ENCODE peak calls at places on chromosomes 13 and 19, in four cellular contexts. O is stimulated activated CD4-positive, alpha-beta T cell treated with anti-CD3 and anti-CD28 coated beads, Interleukin-15, amount 100 ng/mL, for 1 hour; N is AG20443; E is EL. Z is an unnamed sample.

GRCh38 chr13:65292488-65292901 is 1937.6 kb downstream of the PCDH9 start:
- DNase-seq in O (no peak), N (peak; percentile 11), E (peak; percentile 65), Z (no peak)

GRCh38 chr13:85413664-85414063 is 385.6 kb downstream of the SLITRK6 start:
- DNase-seq in O (no peak), N (no peak), E (no peak), Z (no peak)

GRCh38 chr13:76667551-76667950 is 218.7 kb downstream of the KCTD12 start:
- DNase-seq in O (no peak), N (peak; percentile 60), E (peak; percentile 25), Z (no peak)

GRCh38 chr13:98976338-98976737 is 1.5 kb downstream of the DOCK9 start:
- DNase-seq in O (no peak), N (no peak), E (peak; percentile 28), Z (no peak)

GRCh38 chr19:53961523-53962345 is 1.0 kb upstream of the CACNG8 start:
- DNase-seq in O (no peak), N (no peak), E (peak; percentile 51), Z (no peak)

GRCh38 chr13:32537580-32538233 is 888 bp downstream of the N4BP2L2 start:
- DNase-seq in O (peak; percentile 2), N (no peak), E (peak; percentile 22), Z (peak; percentile 9)

GRCh38 chr13:24068472-24068871 is 92.0 kb upstream of the SPATA13 start:
- DNase-seq in O (no peak), N (no peak), E (peak; percentile 43), Z (no peak)

GRCh38 chr19:5448374-5448773 is 6.8 kb upstream of the ZNRF4 start:
- DNase-seq in O (no peak), N (no peak), E (no peak), Z (no peak)

GRCh38 chr19:57934820-57935665 is at the start of gene ZNF418:
- DNase-seq in O (no peak), N (peak; percentile 78), E (peak; percentile 49), Z (no peak)

GRCh38 chr13:108409735-108410134 is 140.2 kb downstream of the TNFSF13B start:
- DNase-seq in O (no peak), N (no peak), E (no peak), Z (no peak)

GRCh38 chr19:10690351-10690781 is 10.9 kb upstream of the QTRT1 start:
- DNase-seq in O (no peak), N (no peak), E (peak; percentile 60), Z (no peak)

GRCh38 chr19:5047251-5047935 is 78.5 kb downstream of the KDM4B start:
- DNase-seq in O (no peak), N (no peak), E (no peak), Z (no peak)

GRCh38 chr19:48991011-48991609 is 2.0 kb downstream of the GYS1 start:
- DNase-seq in O (no peak), N (no peak), E (no peak), Z (no peak)

GRCh38 chr13:109412232-109412935 is 374.0 kb downstream of the IRS2 start:
- DNase-seq in O (no peak), N (peak; percentile 69), E (peak; percentile 34), Z (no peak)

GRCh38 chr13:91667486-91667885 is 269.1 kb downstream of the GPC5 start:
- DNase-seq in O (no peak), N (no peak), E (no peak), Z (no peak)

GRCh38 chr13:57672168-57672567 is 40.6 kb downstream of the PCDH17 start:
- DNase-seq in O (no peak), N (no peak), E (no peak), Z (no peak)

GRCh38 chr13:99004931-99005330 is 27.1 kb upstream of the DOCK9 start:
- DNase-seq in O (no peak), N (no peak), E (no peak), Z (no peak)

GRCh38 chr19:28293685-28294084 is 919.3 kb downstream of the UQCRFS1 start:
- DNase-seq in O (no peak), N (no peak), E (no peak), Z (no peak)

GRCh38 chr19:9885077-9885552 is 50.0 kb downstream of the PIN1 start:
- DNase-seq in O (no peak), N (peak; percentile 82), E (no peak), Z (no peak)

GRCh38 chr19:743168-743687 is 7.7 kb upstream of the MISP start:
- DNase-seq in O (no peak), N (no peak), E (no peak), Z (no peak)

GRCh38 chr19:23263870-23264590 is 13.8 kb upstream of the ZNF724 start:
- DNase-seq in O (no peak), N (no peak), E (no peak), Z (no peak)

GRCh38 chr13:66665991-66666390 is 564.1 kb downstream of the PCDH9 start:
- DNase-seq in O (no peak), N (peak; percentile 58), E (peak; percentile 62), Z (no peak)

GRCh38 chr19:10339380-10339960 is at the start of gene ICAM3:
- DNase-seq in O (peak; percentile 33), N (no peak), E (no peak), Z (peak; percentile 34)

GRCh38 chr19:48274173-48274572 is 4.3 kb downstream of the ZNF114 start:
- DNase-seq in O (no peak), N (no peak), E (peak; percentile 58), Z (no peak)

GRCh38 chr19:33418461-33418860 is 45.0 kb downstream of the CEBPG start:
- DNase-seq in O (no peak), N (no peak), E (no peak), Z (no peak)

GRCh38 chr13:42377640-42378382 is 105.9 kb downstream of the AKAP11 start:
- DNase-seq in O (no peak), N (no peak), E (no peak), Z (no peak)

GRCh38 chr13:94660695-94661324 is 51.5 kb downstream of the SOX21 start:
- DNase-seq in O (no peak), N (peak; percentile 21), E (peak; percentile 28), Z (no peak)

GRCh38 chr13:98397221-98397620 is 179.7 kb downstream of the STK24 start:
- DNase-seq in O (no peak), N (no peak), E (no peak), Z (no peak)

GRCh38 chr19:17420267-17420924 is 549 bp downstream of the MVB12A start:
- DNase-seq in O (no peak), N (peak; percentile 52), E (peak; percentile 40), Z (no peak)

GRCh38 chr13:44927953-44928352 is 61.3 kb downstream of the NUFIP1 start:
- DNase-seq in O (no peak), N (no peak), E (no peak), Z (no peak)